ENCODE peak calls at places on chromosomes 6 and 20, in six cellular contexts. One of them, this sample, is unnamed.

GRCh38 chr20:7622399-7622961 is 317.8 kb downstream of the HAO1 start:
- DNase-seq in H1: no peak
- DNase-seq in trophoblast cell: no peak
- DNase-seq in neuronal stem cell: no peak
- DNase-seq in IMR-90: no peak
- DNase-seq in mesenchymal stem cell: no peak
- DNase-seq in this sample: no peak

GRCh38 chr20:46131396-46131795 is 13.3 kb downstream of the CD40 start:
- DNase-seq in trophoblast cell: no peak
- DNase-seq in mesenchymal stem cell: no peak
- DNase-seq in neuronal stem cell: no peak
- DNase-seq in H1: no peak
- DNase-seq in IMR-90: peak; percentile 5
- DNase-seq in this sample: no peak

GRCh38 chr20:21303872-21304586 is 898 bp downstream of the XRN2 start:
- DNase-seq in mesenchymal stem cell: peak; percentile 41
- DNase-seq in H1: no peak
- DNase-seq in trophoblast cell: peak; percentile 43
- DNase-seq in neuronal stem cell: no peak
- DNase-seq in IMR-90: peak; percentile 18
- DNase-seq in this sample: no peak

GRCh38 chr6:34445313-34445860 is 19.5 kb upstream of the RPS10 start:
- DNase-seq in neuronal stem cell: no peak
- DNase-seq in mesenchymal stem cell: no peak
- DNase-seq in trophoblast cell: no peak
- DNase-seq in IMR-90: no peak
- DNase-seq in H1: no peak
- DNase-seq in this sample: no peak

GRCh38 chr20:5660346-5660745 is 89.9 kb upstream of the SHLD1 start:
- DNase-seq in neuronal stem cell: no peak
- DNase-seq in H1: no peak
- DNase-seq in IMR-90: peak; percentile 44
- DNase-seq in trophoblast cell: peak; percentile 62
- DNase-seq in mesenchymal stem cell: peak; percentile 72
- DNase-seq in this sample: no peak

GRCh38 chr6:52739627-52740026 is 23.6 kb downstream of the GSTA2 start:
- DNase-seq in neuronal stem cell: no peak
- DNase-seq in IMR-90: no peak
- DNase-seq in H1: no peak
- DNase-seq in mesenchymal stem cell: no peak
- DNase-seq in trophoblast cell: no peak
- DNase-seq in this sample: no peak

GRCh38 chr6:42511803-42512422 is 51.9 kb upstream of the UBR2 start:
- DNase-seq in mesenchymal stem cell: peak; percentile 12
- DNase-seq in IMR-90: peak; percentile 72
- DNase-seq in neuronal stem cell: no peak
- DNase-seq in H1: no peak
- DNase-seq in trophoblast cell: peak; percentile 41
- DNase-seq in this sample: no peak

GRCh38 chr6:89252902-89253301 is 35.7 kb upstream of the GABRR1 start:
- DNase-seq in trophoblast cell: no peak
- DNase-seq in mesenchymal stem cell: no peak
- DNase-seq in neuronal stem cell: no peak
- DNase-seq in H1: no peak
- DNase-seq in IMR-90: no peak
- DNase-seq in this sample: no peak

GRCh38 chr6:161423271-161423670 is 149.4 kb upstream of the AGPAT4 start:
- DNase-seq in H1: no peak
- DNase-seq in neuronal stem cell: no peak
- DNase-seq in trophoblast cell: no peak
- DNase-seq in mesenchymal stem cell: no peak
- DNase-seq in IMR-90: no peak
- DNase-seq in this sample: no peak

GRCh38 chr6:12110523-12111154 is 98.5 kb downstream of the HIVEP1 start:
- DNase-seq in neuronal stem cell: no peak
- DNase-seq in mesenchymal stem cell: no peak
- DNase-seq in IMR-90: no peak
- DNase-seq in H1: no peak
- DNase-seq in trophoblast cell: no peak
- DNase-seq in this sample: no peak

GRCh38 chr20:35616465-35617396 is 1.1 kb downstream of the SPAG4 start:
- DNase-seq in IMR-90: peak; percentile 99
- DNase-seq in trophoblast cell: peak; percentile 100
- DNase-seq in H1: peak; percentile 88
- DNase-seq in neuronal stem cell: no peak
- DNase-seq in mesenchymal stem cell: peak; percentile 100
- DNase-seq in this sample: peak; percentile 91

GRCh38 chr20:34834459-34834893 is 9.0 kb upstream of the NCOA6 start:
- DNase-seq in H1: no peak
- DNase-seq in mesenchymal stem cell: peak; percentile 55
- DNase-seq in trophoblast cell: peak; percentile 83
- DNase-seq in neuronal stem cell: no peak
- DNase-seq in IMR-90: peak; percentile 45
- DNase-seq in this sample: no peak

GRCh38 chr6:56890683-56891429 is 64.1 kb upstream of the BEND6 start:
- DNase-seq in IMR-90: peak; percentile 97
- DNase-seq in H1: no peak
- DNase-seq in mesenchymal stem cell: peak; percentile 89
- DNase-seq in trophoblast cell: peak; percentile 34
- DNase-seq in neuronal stem cell: no peak
- DNase-seq in this sample: no peak

GRCh38 chr20:34578521-34579147 is 20.1 kb downstream of the MAP1LC3A start:
- DNase-seq in H1: no peak
- DNase-seq in IMR-90: no peak
- DNase-seq in trophoblast cell: no peak
- DNase-seq in mesenchymal stem cell: no peak
- DNase-seq in neuronal stem cell: no peak
- DNase-seq in this sample: no peak

GRCh38 chr6:107787589-107787960 is 36.5 kb downstream of the SCML4 start:
- DNase-seq in mesenchymal stem cell: no peak
- DNase-seq in H1: no peak
- DNase-seq in trophoblast cell: no peak
- DNase-seq in IMR-90: no peak
- DNase-seq in neuronal stem cell: no peak
- DNase-seq in this sample: no peak

GRCh38 chr6:30743099-30744053 is 889 bp upstream of the FLOT1 start:
- DNase-seq in trophoblast cell: peak; percentile 45
- DNase-seq in H1: no peak
- DNase-seq in IMR-90: peak; percentile 33
- DNase-seq in mesenchymal stem cell: no peak
- DNase-seq in neuronal stem cell: no peak
- DNase-seq in this sample: no peak

GRCh38 chr6:68054776-68055175 is 580.3 kb upstream of the ADGRB3 start:
- DNase-seq in H1: no peak
- DNase-seq in trophoblast cell: no peak
- DNase-seq in mesenchymal stem cell: peak; percentile 2
- DNase-seq in neuronal stem cell: no peak
- DNase-seq in IMR-90: no peak
- DNase-seq in this sample: no peak

DNA sequence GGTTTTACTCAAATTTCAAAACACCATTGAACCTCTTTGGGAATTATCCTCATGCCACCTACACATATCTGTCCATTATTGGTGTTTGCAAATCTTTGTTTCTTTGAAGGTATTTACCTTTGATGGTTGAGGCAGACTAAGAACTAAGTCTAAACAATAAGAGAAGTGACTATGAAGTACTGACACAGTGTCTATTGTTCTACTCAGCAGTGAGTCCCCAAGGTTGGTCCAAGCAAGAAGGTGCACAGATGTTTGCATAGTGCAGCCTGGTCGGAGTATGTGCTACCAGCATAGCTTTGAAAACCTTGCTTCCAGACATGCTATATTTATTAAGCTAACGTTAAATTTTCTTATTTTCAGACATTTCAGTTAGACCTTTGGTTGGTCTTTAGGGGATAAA is 19.5 kb downstream of the LRRC1 start:
- DNase-seq in mesenchymal stem cell: no peak
- DNase-seq in trophoblast cell: no peak
- DNase-seq in H1: no peak
- DNase-seq in neuronal stem cell: no peak
- DNase-seq in IMR-90: no peak
- DNase-seq in this sample: no peak
- H4K91ac ChIP-seq in mesenchymal stem cell: no peak overlapping the region
- H4K91ac ChIP-seq in trophoblast cell: no peak overlapping the region
- H4K91ac ChIP-seq in H1: no peak overlapping the region
- H4K91ac ChIP-seq in neuronal stem cell: no peak overlapping the region
- H4K91ac ChIP-seq in IMR-90: no peak overlapping the region
- H4K91ac ChIP-seq in this sample: no peak overlapping the region

GRCh38 chr20:63819224-63819917 is 11.7 kb downstream of the ZBTB46 start:
- DNase-seq in trophoblast cell: peak; percentile 64
- DNase-seq in neuronal stem cell: no peak
- DNase-seq in IMR-90: peak; percentile 45
- DNase-seq in mesenchymal stem cell: no peak
- DNase-seq in H1: no peak
- DNase-seq in this sample: no peak

GRCh38 chr20:63821824-63822223 is 9.2 kb downstream of the ZBTB46 start:
- DNase-seq in IMR-90: no peak
- DNase-seq in neuronal stem cell: no peak
- DNase-seq in H1: no peak
- DNase-seq in trophoblast cell: no peak
- DNase-seq in mesenchymal stem cell: no peak
- DNase-seq in this sample: no peak

GRCh38 chr20:63825331-63826118 is 5.5 kb downstream of the ZBTB46 start:
- DNase-seq in H1: no peak
- DNase-seq in neuronal stem cell: no peak
- DNase-seq in mesenchymal stem cell: no peak
- DNase-seq in trophoblast cell: no peak
- DNase-seq in IMR-90: no peak
- DNase-seq in this sample: no peak

GRCh38 chr20:63823691-63824311 is 7.3 kb downstream of the ZBTB46 start:
- DNase-seq in H1: no peak
- DNase-seq in IMR-90: no peak
- DNase-seq in neuronal stem cell: no peak
- DNase-seq in trophoblast cell: no peak
- DNase-seq in mesenchymal stem cell: peak; percentile 61
- DNase-seq in this sample: no peak

GRCh38 chr20:63822276-63822696 is 8.8 kb downstream of the ZBTB46 start:
- DNase-seq in neuronal stem cell: no peak
- DNase-seq in mesenchymal stem cell: no peak
- DNase-seq in H1: no peak
- DNase-seq in trophoblast cell: no peak
- DNase-seq in IMR-90: no peak
- DNase-seq in this sample: no peak
- H4K91ac ChIP-seq in neuronal stem cell: no peak overlapping the region
- H4K91ac ChIP-seq in mesenchymal stem cell: no peak overlapping the region
- H4K91ac ChIP-seq in H1: no peak overlapping the region
- H4K91ac ChIP-seq in trophoblast cell: no peak overlapping the region
- H4K91ac ChIP-seq in IMR-90: no peak overlapping the region
- H4K91ac ChIP-seq in this sample: no peak overlapping the region

GRCh38 chr20:57474191-57474590 is 50.7 kb downstream of the CTCFL start:
- DNase-seq in H1: no peak
- DNase-seq in trophoblast cell: no peak
- DNase-seq in neuronal stem cell: no peak
- DNase-seq in IMR-90: no peak
- DNase-seq in mesenchymal stem cell: no peak
- DNase-seq in this sample: no peak

GRCh38 chr20:57473246-57474042 is 51.5 kb downstream of the CTCFL start:
- DNase-seq in IMR-90: no peak
- DNase-seq in neuronal stem cell: no peak
- DNase-seq in mesenchymal stem cell: no peak
- DNase-seq in H1: no peak
- DNase-seq in trophoblast cell: peak; percentile 1
- DNase-seq in this sample: no peak

GRCh38 chr20:57475388-57476072 is 49.4 kb downstream of the CTCFL start:
- DNase-seq in mesenchymal stem cell: no peak
- DNase-seq in H1: no peak
- DNase-seq in trophoblast cell: peak; percentile 75
- DNase-seq in IMR-90: no peak
- DNase-seq in neuronal stem cell: no peak
- DNase-seq in this sample: no peak

GRCh38 chr20:57476073-57476526 is 48.8 kb downstream of the CTCFL start:
- DNase-seq in trophoblast cell: no peak
- DNase-seq in mesenchymal stem cell: no peak
- DNase-seq in neuronal stem cell: no peak
- DNase-seq in IMR-90: no peak
- DNase-seq in H1: no peak
- DNase-seq in this sample: no peak

GRCh38 chr20:57474816-57475215 is 50.1 kb downstream of the CTCFL start:
- DNase-seq in trophoblast cell: no peak
- DNase-seq in H1: no peak
- DNase-seq in IMR-90: no peak
- DNase-seq in neuronal stem cell: no peak
- DNase-seq in mesenchymal stem cell: no peak
- DNase-seq in this sample: no peak
- H4K91ac ChIP-seq in trophoblast cell: peak overlapping the region; percentile 34
- H4K91ac ChIP-seq in H1: no peak overlapping the region
- H4K91ac ChIP-seq in IMR-90: no peak overlapping the region
- H4K91ac ChIP-seq in neuronal stem cell: no peak overlapping the region
- H4K91ac ChIP-seq in mesenchymal stem cell: no peak overlapping the region
- H4K91ac ChIP-seq in this sample: no peak overlapping the region

GRCh38 chr6:72836971-72837370 is 215.1 kb downstream of the KCNQ5 start:
- DNase-seq in trophoblast cell: no peak
- DNase-seq in H1: no peak
- DNase-seq in mesenchymal stem cell: no peak
- DNase-seq in IMR-90: no peak
- DNase-seq in neuronal stem cell: no peak
- DNase-seq in this sample: no peak
- H4K91ac ChIP-seq in trophoblast cell: no peak overlapping the region
- H4K91ac ChIP-seq in H1: no peak overlapping the region
- H4K91ac ChIP-seq in mesenchymal stem cell: no peak overlapping the region
- H4K91ac ChIP-seq in IMR-90: no peak overlapping the region
- H4K91ac ChIP-seq in neuronal stem cell: no peak overlapping the region
- H4K91ac ChIP-seq in this sample: no peak overlapping the region

This sample was measured in H9.